ENCODE peak calls at places on chromosomes 1 and 21, in seven cellular contexts. C is glomerular endothelial cell, N is left ventricle myocardium superior, G is NCI-H1092, O is kidney tubule cell, K is ovary, B is bronchial epithelial cell. E is an unnamed sample.

GRCh38 chr21:16837319-16837718 is 675.5 kb upstream of the CXADR start:
- DNase-seq in C (no peak), N (no peak), G (no peak), O (no peak), K (no peak), B (peak), E (no peak)

GRCh38 chr1:158248122-158248521 is 6.1 kb upstream of the CD1A start:
- DNase-seq in C (no peak), N (no peak), G (no peak), O (peak), K (no peak), B (no peak), E (no peak)

GRCh38 chr1:113617438-113618141 is 141.7 kb downstream of the PHTF1 start:
- DNase-seq in C (no peak), N (no peak), G (no peak), O (peak), K (no peak), B (peak), E (no peak)

GRCh38 chr1:232501856-232502255 is 128.1 kb downstream of the SIPA1L2 start:
- DNase-seq in C (no peak), N (no peak), G (no peak), O (no peak), K (no peak), B (no peak), E (no peak)

GRCh38 chr1:45304311-45305081 is 22.2 kb upstream of the HPDL start:
- DNase-seq in C (no peak), N (peak), G (no peak), O (peak), K (peak), B (peak), E (no peak)

GRCh38 chr1:175887981-175888428 is 144.6 kb upstream of the TNR start:
- DNase-seq in C (peak), N (peak), G (peak), O (peak), K (no peak), B (peak), E (peak)

GRCh38 chr1:177278626-177279390 is 108.0 kb downstream of the BRINP2 start:
- DNase-seq in C (no peak), N (no peak), G (no peak), O (peak), K (no peak), B (peak), E (no peak)

GRCh38 chr1:66999640-67000400 is 54.1 kb downstream of the SLC35D1 start:
- DNase-seq in C (no peak), N (no peak), G (no peak), O (no peak), K (no peak), B (no peak), E (no peak)